ENCODE peak calls at places on chromosome 13, in six cellular contexts. A is BJ, M is esophagus squamous epithelium, N is fibroblast of pulmonary artery, E is mucosa of descending colon, I is colonic mucosa. G is an unnamed sample.

GRCh38 chr13:50080856-50081105 is 65.5 kb downstream of the KCNRG start:
- DNase-seq in A (no peak), M (no peak), N (peak; percentile 44), E (no peak), I (no peak), G (no peak)

GRCh38 chr13:113297370-113297871 is 382 bp downstream of the LAMP1 start:
- DNase-seq in A (no peak), M (no peak), N (peak; percentile 11), E (no peak), I (peak; percentile 27), G (no peak)

GRCh38 chr13:41900918-41901317 is 60.0 kb downstream of the VWA8 start:
- DNase-seq in A (no peak), M (no peak), N (no peak), E (no peak), I (no peak), G (no peak)

GRCh38 chr13:73894995-73895571 is 239.1 kb downstream of the KLF12 start:
- DNase-seq in A (no peak), M (no peak), N (no peak), E (no peak), I (no peak), G (no peak)

GRCh38 chr13:65872448-65872847 is 1357.7 kb downstream of the PCDH9 start:
- DNase-seq in A (no peak), M (no peak), N (no peak), E (no peak), I (no peak), G (no peak)

GRCh38 chr13:40984670-40985366 is 34.3 kb downstream of the ELF1 start:
- DNase-seq in A (no peak), M (no peak), N (no peak), E (no peak), I (no peak), G (no peak)

GRCh38 chr13:99985886-99986527 is 4.4 kb downstream of the ZIC2 start:
- DNase-seq in A (no peak), M (no peak), N (no peak), E (no peak), I (no peak), G (no peak)

GRCh38 chr13:80374453-80374852 is 33.5 kb upstream of the SPRY2 start:
- DNase-seq in A (no peak), M (no peak), N (no peak), E (no peak), I (no peak), G (no peak)

GRCh38 chr13:49935171-49936084 is 712 bp downstream of the SPRYD7 start:
- DNase-seq in A (no peak), M (peak; percentile 35), N (peak; percentile 70), E (no peak), I (peak; percentile 67), G (peak; percentile 8)

GRCh38 chr13:87671031-87671823 is at the start of gene SLITRK5:
- DNase-seq in A (no peak), M (no peak), N (peak; percentile 53), E (peak; percentile 67), I (peak; percentile 73), G (no peak)

GRCh38 chr13:75830842-75831241 is 194.7 kb downstream of the LMO7 start:
- DNase-seq in A (peak; percentile 54), M (no peak), N (peak; percentile 20), E (no peak), I (no peak), G (no peak)

GRCh38 chr13:110283661-110284516 is 23.1 kb downstream of the COL4A1 start:
- DNase-seq in A (peak; percentile 50), M (no peak), N (no peak), E (no peak), I (no peak), G (no peak)

GRCh38 chr13:51000576-51001260 is 91.1 kb downstream of the RNASEH2B start:
- DNase-seq in A (no peak), M (no peak), N (peak; percentile 59), E (no peak), I (no peak), G (no peak)

GRCh38 chr13:51906581-51906980 is 44.8 kb downstream of the CCDC70 start:
- DNase-seq in A (no peak), M (no peak), N (no peak), E (no peak), I (no peak), G (peak; percentile 1)

GRCh38 chr13:108352599-108352998 is 83.1 kb downstream of the TNFSF13B start:
- DNase-seq in A (no peak), M (no peak), N (peak; percentile 17), E (no peak), I (no peak), G (no peak)

GRCh38 chr13:62697702-62698101 is 1282.1 kb upstream of the PCDH20 start:
- DNase-seq in A (no peak), M (no peak), N (no peak), E (no peak), I (no peak), G (no peak)

GRCh38 chr13:32828711-32829110 is 187.5 kb upstream of the KL start:
- DNase-seq in A (no peak), M (no peak), N (no peak), E (no peak), I (no peak), G (no peak)

GRCh38 chr13:85140192-85140591 is 659.0 kb downstream of the SLITRK6 start:
- DNase-seq in A (no peak), M (no peak), N (no peak), E (no peak), I (no peak), G (no peak)

GRCh38 chr13:66618702-66619101 is 611.4 kb downstream of the PCDH9 start:
- DNase-seq in A (no peak), M (no peak), N (peak; percentile 73), E (no peak), I (no peak), G (no peak)

GRCh38 chr13:106063591-106064308 is 471.7 kb downstream of the EFNB2 start:
- DNase-seq in A (no peak), M (no peak), N (peak; percentile 42), E (no peak), I (no peak), G (no peak)

GRCh38 chr13:44306401-44307192 is 67.0 kb upstream of the SERP2 start:
- DNase-seq in A (peak; percentile 76), M (no peak), N (peak; percentile 99), E (no peak), I (peak; percentile 58), G (peak; percentile 46)

GRCh38 chr13:74202129-74202528 is 67.9 kb upstream of the KLF12 start:
- DNase-seq in A (no peak), M (no peak), N (no peak), E (no peak), I (no peak), G (no peak)

GRCh38 chr13:21402586-21403307 is 56.4 kb downstream of the ZDHHC20 start:
- DNase-seq in A (no peak), M (no peak), N (peak; percentile 30), E (no peak), I (no peak), G (no peak)

GRCh38 chr13:111247552-111247951 is 72.9 kb upstream of the TEX29 start:
- DNase-seq in A (no peak), M (no peak), N (peak; percentile 10), E (no peak), I (peak; percentile 32), G (no peak)

GRCh38 chr13:73535341-73535740 is 476.5 kb downstream of the KLF5 start:
- DNase-seq in A (no peak), M (no peak), N (no peak), E (no peak), I (no peak), G (no peak)

GRCh38 chr13:25902946-25903345 is 148.9 kb downstream of the SHISA2 start:
- DNase-seq in A (no peak), M (no peak), N (no peak), E (no peak), I (no peak), G (no peak)

GRCh38 chr13:78978381-78978998 is 319.5 kb upstream of the OBI1 start:
- DNase-seq in A (peak; percentile 2), M (peak; percentile 0), N (peak; percentile 82), E (no peak), I (peak; percentile 43), G (peak; percentile 8)

DNA sequence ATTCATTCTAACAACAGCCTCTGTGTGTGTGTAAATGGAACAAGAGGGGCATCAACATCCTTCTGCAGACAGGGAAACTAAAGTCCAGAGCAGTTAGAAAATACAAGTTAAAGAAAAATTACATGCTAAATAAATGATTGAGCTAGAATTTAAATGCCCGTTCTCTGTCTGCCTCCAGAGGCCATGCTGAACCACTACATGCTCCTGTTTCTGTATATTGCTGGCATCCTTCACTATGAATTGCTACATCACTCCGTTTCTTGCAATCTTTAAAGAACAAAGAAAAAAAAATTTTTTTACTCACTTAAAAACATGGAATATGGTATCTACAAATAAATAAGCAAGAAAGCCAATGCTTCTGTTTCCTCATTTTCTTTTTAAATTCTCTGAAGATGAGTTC is 47.9 kb downstream of the DCT start:
- DNase-seq in A (no peak), M (no peak), N (peak; percentile 58), E (no peak), I (no peak), G (no peak)
- TF ChIP-seq CTCF in A (no peak), M (no peak), N (peak; percentile 34), E (no peak), I (no peak), G (no peak)

GRCh38 chr13:36377822-36378480 is 31.8 kb upstream of the SPART start:
- DNase-seq in A (no peak), M (no peak), N (peak; percentile 26), E (no peak), I (no peak), G (no peak)

GRCh38 chr13:36385471-36385870 is 39.3 kb upstream of the SPART start:
- DNase-seq in A (no peak), M (no peak), N (no peak), E (no peak), I (no peak), G (no peak)

DNA sequence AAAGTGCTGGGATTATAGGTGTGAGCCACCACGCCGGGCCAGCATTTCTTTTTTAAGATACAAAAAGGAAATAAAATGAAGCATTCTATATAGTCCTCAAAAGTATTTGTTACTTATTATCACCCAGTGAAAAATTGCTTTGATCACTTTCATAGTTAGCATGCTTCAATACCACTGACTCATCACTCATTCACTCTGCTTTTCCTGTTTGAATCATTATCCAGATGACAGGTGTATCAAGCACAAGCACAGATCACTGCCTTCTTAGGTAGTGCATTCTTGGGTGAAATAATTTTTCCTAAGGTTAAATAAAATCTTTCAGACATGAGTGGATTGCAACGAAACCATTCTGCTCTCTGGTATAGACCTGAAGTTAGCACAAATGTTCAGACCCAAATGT is 35.8 kb upstream of the SPART start:
- DNase-seq in A (no peak), M (no peak), N (no peak), E (no peak), I (no peak), G (no peak)
- TF ChIP-seq CTCF in A (no peak), M (no peak), N (no peak), E (no peak), I (no peak), G (no peak)

DNA sequence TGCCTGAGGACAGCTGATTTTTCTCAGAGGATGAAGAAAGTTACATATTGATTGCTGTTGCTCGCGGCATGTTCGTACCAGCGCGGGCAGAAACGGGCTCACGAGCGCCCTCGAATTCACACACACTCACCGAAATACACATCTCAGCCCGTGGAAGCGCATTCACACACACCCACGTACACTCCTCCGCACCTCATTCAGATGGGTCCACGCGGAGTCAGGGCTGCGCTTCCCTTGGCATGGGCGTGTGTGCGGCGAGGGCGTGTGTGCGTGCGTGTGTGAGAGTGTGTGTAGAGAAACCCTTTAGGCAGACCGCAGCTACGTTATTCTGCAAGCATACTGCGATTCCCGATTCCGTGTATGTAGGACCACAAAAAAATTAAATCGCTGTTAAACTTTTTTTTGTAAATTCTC is 2.1 kb upstream of the PCDH17 start:
- DNase-seq in A (no peak), M (no peak), N (peak; percentile 15), E (no peak), I (no peak), G (no peak)
- TF ChIP-seq CTCF in A (no peak), M (no peak), N (no peak), E (no peak), I (no peak), G (no peak)

GRCh38 chr13:34078334-34078999 is 260.5 kb downstream of the RFC3 start:
- DNase-seq in A (no peak), M (no peak), N (no peak), E (no peak), I (no peak), G (no peak)
- TF ChIP-seq CTCF in A (no peak), M (no peak), N (no peak), E (no peak), I (no peak), G (no peak)

G was measured in Calu3.